ENCODE peak calls at places on chromosomes 11 and 22, in four cellular contexts. N, M, Q and S are unnamed samples.
A peak's percentile ranks its signal among the peaks of the same experiment; 100 is the strongest.

GRCh38 chr11:44325698-44326097 is 15.8 kb upstream of the ALX4 start:
- DNase-seq in N (no peak), M (no peak), Q (no peak), S (no peak)

GRCh38 chr22:26612652-26613051 is 5.2 kb downstream of the CRYBB1 start:
- DNase-seq in N (no peak), M (no peak), Q (no peak), S (no peak)

GRCh38 chr11:27467181-27467913 is 5.2 kb downstream of the LGR4 start:
- DNase-seq in N (no peak), M (no peak), Q (peak; percentile 86), S (no peak)

GRCh38 chr22:46028069-46028991 is 51.4 kb upstream of the WNT7B start:
- DNase-seq in N (no peak), M (no peak), Q (no peak), S (no peak)

GRCh38 chr11:20021771-20022362 is 138.4 kb downstream of the DBX1 start:
- DNase-seq in N (no peak), M (peak; percentile 32), Q (peak; percentile 61), S (no peak)

GRCh38 chr11:72378704-72379383 is 55.5 kb downstream of the CLPB start:
- DNase-seq in N (no peak), M (no peak), Q (no peak), S (no peak)

GRCh38 chr22:33379836-33380235 is 321.7 kb upstream of the SYN3 start:
- DNase-seq in N (no peak), M (no peak), Q (no peak), S (no peak)

GRCh38 chr11:94814238-94814976 is 46.3 kb downstream of the AMOTL1 start:
- DNase-seq in N (no peak), M (no peak), Q (no peak), S (no peak)

GRCh38 chr11:13338437-13339069 is 61.0 kb downstream of the BMAL1 start:
- DNase-seq in N (no peak), M (peak; percentile 81), Q (no peak), S (peak; percentile 13)

GRCh38 chr11:68425866-68426380 is 34.6 kb upstream of the PPP6R3 start:
- DNase-seq in N (no peak), M (no peak), Q (no peak), S (no peak)

GRCh38 chr11:22169833-22170232 is 23.1 kb upstream of the ANO5 start:
- DNase-seq in N (no peak), M (no peak), Q (peak; percentile 6), S (no peak)

GRCh38 chr11:63007920-63008319 is 7.7 kb downstream of the SLC22A8 start:
- DNase-seq in N (no peak), M (no peak), Q (no peak), S (peak; percentile 24)

GRCh38 chr11:33116535-33116934 is 44.7 kb downstream of the CSTF3 start:
- DNase-seq in N (no peak), M (no peak), Q (peak; percentile 27), S (no peak)

GRCh38 chr22:37708580-37709444 is 12.0 kb downstream of the TRIOBP start:
- DNase-seq in N (no peak), M (no peak), Q (no peak), S (no peak)

GRCh38 chr11:105156231-105156630 is 16.7 kb upstream of the CARD18 start:
- DNase-seq in N (no peak), M (no peak), Q (peak; percentile 28), S (no peak)

GRCh38 chr11:50298182-50298988 is 265.7 kb downstream of the OR4C45 start:
- DNase-seq in N (no peak), M (no peak), Q (no peak), S (peak; percentile 74)

GRCh38 chr11:79419120-79419519 is 21.7 kb downstream of the TENM4 start:
- DNase-seq in N (no peak), M (peak; percentile 59), Q (peak; percentile 7), S (no peak)

GRCh38 chr11:60307507-60308195 is 19.4 kb upstream of the MS4A6E start:
- DNase-seq in N (no peak), M (no peak), Q (no peak), S (no peak)
- TF ChIP-seq CHD4 in N (no peak), M (no peak), Q (no peak), S (no peak)

GRCh38 chr22:30763815-30764686 is 69.4 kb downstream of the OSBP2 start:
- DNase-seq in N (no peak), M (peak; percentile 59), Q (peak; percentile 70), S (peak; percentile 75)
- TF ChIP-seq CHD4 in N (no peak), M (no peak), Q (no peak), S (no peak)

GRCh38 chr11:45919276-45919675 is 1.6 kb upstream of the PEX16 start:
- DNase-seq in N (no peak), M (no peak), Q (no peak), S (no peak)

GRCh38 chr11:45919806-45920530 is 2.3 kb upstream of the PEX16 start:
- DNase-seq in N (no peak), M (no peak), Q (peak; percentile 34), S (no peak)

GRCh38 chr11:45918331-45918941 is 759 bp upstream of the PEX16 start:
- DNase-seq in N (no peak), M (peak; percentile 91), Q (peak; percentile 63), S (peak; percentile 89)

GRCh38 chr11:45917286-45917622 is 423 bp downstream of the PEX16 start:
- DNase-seq in N (no peak), M (no peak), Q (no peak), S (no peak)

DNA sequence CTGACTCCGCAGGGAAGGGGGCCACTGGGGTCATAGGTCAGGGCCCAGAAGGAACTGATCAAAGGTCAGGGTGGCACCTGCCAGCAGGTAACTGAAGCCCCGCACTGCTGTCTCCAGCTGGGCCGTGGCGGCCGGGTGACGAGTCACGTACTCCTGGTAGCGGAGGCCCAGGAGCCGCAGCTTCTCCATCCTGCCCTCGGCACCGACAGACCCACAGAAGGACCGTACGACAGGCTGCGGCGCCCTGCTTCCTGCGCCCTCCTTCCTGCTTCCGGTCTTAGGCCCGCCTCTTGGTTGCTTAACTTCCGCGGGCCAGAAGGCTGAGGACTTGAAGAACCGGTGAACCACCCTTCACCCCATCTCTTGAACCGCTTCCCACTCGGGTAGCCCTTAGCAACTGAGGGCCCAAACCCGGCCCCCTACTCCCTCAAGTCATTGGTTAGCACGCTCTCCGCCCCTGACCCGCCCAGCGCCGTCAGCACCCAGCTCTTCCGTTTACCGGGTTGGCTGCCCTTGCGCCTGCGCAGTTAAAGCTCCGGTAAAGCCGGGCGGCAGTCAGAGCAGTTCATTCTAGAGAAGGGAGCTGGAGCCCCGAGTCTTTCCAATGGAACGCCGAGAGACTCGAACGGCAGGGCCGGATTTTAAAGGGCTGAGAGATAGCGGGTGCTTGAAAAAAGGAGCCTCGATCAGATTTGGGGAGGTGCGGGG is at the start of gene PEX16:
- DNase-seq in N (peak; percentile 94), M (peak; percentile 97), Q (peak; percentile 95), S (peak; percentile 97)
- TF ChIP-seq CHD4 in N (no peak), M (no peak), Q (no peak), S (no peak)

GRCh38 chr11:60900673-60901404 is 5.5 kb downstream of the PRPF19 start:
- DNase-seq in N (no peak), M (no peak), Q (no peak), S (no peak)
- TF ChIP-seq CHD4 in N (no peak), M (no peak), Q (no peak), S (no peak)

DNA sequence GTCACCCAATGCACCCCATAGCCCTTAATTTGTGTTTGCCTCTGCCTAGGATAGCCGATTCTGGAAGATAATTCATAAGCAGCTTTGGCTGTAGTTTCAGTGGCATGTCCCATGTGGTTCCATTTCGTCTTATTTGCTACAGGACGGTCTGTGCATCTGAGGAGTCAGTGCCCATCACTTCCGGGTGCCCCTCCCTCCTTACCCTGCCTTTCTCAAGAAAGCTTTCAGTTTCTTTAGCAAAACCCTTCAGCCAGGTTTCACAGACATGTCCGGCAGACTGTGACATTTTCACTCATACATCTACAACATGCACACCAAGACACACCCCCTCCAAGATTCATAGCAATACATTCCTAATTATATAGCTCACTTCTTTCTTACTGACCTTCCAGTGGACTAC is 14.3 kb downstream of the TP53AIP1 start:
- DNase-seq in N (peak; percentile 65), M (no peak), Q (no peak), S (no peak)
- TF ChIP-seq CHD4 in N (no peak), M (no peak), Q (no peak), S (no peak)

GRCh38 chr11:102449651-102450570 is 2.7 kb downstream of the TMEM123 start:
- DNase-seq in N (no peak), M (no peak), Q (peak; percentile 53), S (no peak)

GRCh38 chr11:102451693-102452460 is 688 bp downstream of the TMEM123 start:
- DNase-seq in N (no peak), M (peak; percentile 22), Q (peak; percentile 96), S (peak; percentile 70)

GRCh38 chr11:102452461-102453285 is at the start of gene TMEM123:
- DNase-seq in N (no peak), M (peak; percentile 48), Q (peak; percentile 71), S (peak; percentile 90)

GRCh38 chr11:102453286-102453797 is 777 bp upstream of the TMEM123 start:
- DNase-seq in N (no peak), M (no peak), Q (no peak), S (peak; percentile 30)

DNA sequence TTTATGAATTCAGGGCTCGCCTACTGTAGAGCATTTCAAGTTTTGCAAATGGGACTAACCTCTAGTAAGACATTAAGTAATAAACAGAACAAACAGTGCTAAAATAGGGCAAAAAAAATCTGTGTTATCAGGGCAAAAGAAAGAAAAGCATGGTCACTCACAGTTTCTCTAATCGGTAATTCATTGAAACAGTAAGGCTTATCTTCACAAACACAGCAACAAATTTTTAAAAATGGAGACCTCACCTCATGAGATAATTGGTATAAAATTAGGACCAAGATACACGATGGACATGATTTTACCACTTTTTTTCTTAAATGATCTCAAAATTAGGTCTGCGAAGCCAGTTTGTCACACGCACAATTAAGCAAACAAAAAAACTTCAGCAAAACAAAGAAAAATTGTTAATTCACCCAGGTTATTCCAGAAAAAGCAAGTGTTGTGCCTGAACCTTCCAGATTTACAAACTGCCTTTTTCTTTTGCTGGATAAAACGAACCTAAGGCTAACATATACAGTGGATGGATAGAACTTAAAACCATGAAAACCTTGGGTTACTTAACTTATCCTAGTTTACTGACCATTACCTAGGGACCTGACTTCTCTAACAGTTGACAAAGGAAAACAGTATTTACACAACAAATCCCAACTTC is 1.4 kb downstream of the TMEM123 start:
- DNase-seq in N (no peak), M (no peak), Q (no peak), S (no peak)
- TF ChIP-seq CHD4 in N (no peak), M (no peak), Q (no peak), S (no peak)